ENCODE peak calls at places on chromosomes 2 and 18, in nine cellular contexts. K is CD8-positive, alpha-beta T cell; U is CD4-positive, alpha-beta T cell; W is Peyer's patch; N is lower lobe of right lung; F is testis; J is tibial artery; I is Panc1; Q is lung. D is an unnamed sample.

GRCh38 chr18:6683112-6683876 is 46.2 kb upstream of the ARHGAP28 start:
- DNase-seq in W (no peak), I (no peak), Q (peak; percentile 47), N (no peak), J (no peak), F (peak; percentile 77), K (no peak), U (no peak), D (no peak)

GRCh38 chr2:43127941-43128561 is 98.4 kb downstream of the ZFP36L2 start:
- DNase-seq in N (no peak), F (no peak), W (no peak), Q (no peak), I (no peak), J (no peak), K (no peak), U (no peak), D (peak; percentile 31)

GRCh38 chr2:200479617-200480292 is 30.1 kb downstream of the KCTD18 start:
- DNase-seq in Q (no peak), K (no peak), F (no peak), W (no peak), J (no peak), N (no peak), U (no peak), I (peak; percentile 24), D (no peak)

GRCh38 chr2:47554311-47554905 is 151.5 kb downstream of the MSH2 start:
- DNase-seq in U (no peak), J (no peak), W (no peak), I (no peak), Q (no peak), K (no peak), N (no peak), F (no peak), D (no peak)

GRCh38 chr2:138948070-138948539 is 167.9 kb upstream of the NXPH2 start:
- DNase-seq in J (peak; percentile 61), W (no peak), I (peak; percentile 88), Q (no peak), K (no peak), N (no peak), F (no peak), U (no peak), D (peak; percentile 75)

GRCh38 chr2:172440795-172441194 is 13.4 kb downstream of the ITGA6 start:
- DNase-seq in I (no peak), F (no peak), K (no peak), Q (no peak), U (no peak), N (no peak), J (no peak), W (no peak), D (no peak)

GRCh38 chr2:150644298-150645067 is 157.0 kb upstream of the RND3 start:
- DNase-seq in J (no peak), K (no peak), I (peak; percentile 68), N (no peak), W (no peak), Q (no peak), U (no peak), F (no peak), D (no peak)

GRCh38 chr18:79062806-79063205 is 6.4 kb upstream of the ATP9B start:
- DNase-seq in F (no peak), N (peak; percentile 55), Q (no peak), W (no peak), K (no peak), U (no peak), J (no peak), I (no peak), D (peak; percentile 77)

GRCh38 chr18:43830303-43830702 is 553.0 kb upstream of the SYT4 start:
- DNase-seq in J (no peak), W (no peak), U (no peak), Q (no peak), K (no peak), F (no peak), I (no peak), N (no peak), D (no peak)

GRCh38 chr2:27378096-27378808 is 2.3 kb downstream of the ZNF513 start:
- DNase-seq in J (no peak), I (no peak), F (no peak), W (no peak), K (no peak), N (no peak), Q (no peak), U (no peak), D (peak; percentile 57)

GRCh38 chr2:119495948-119496347 is 28.3 kb downstream of the SCTR start:
- DNase-seq in U (no peak), I (no peak), N (no peak), W (no peak), K (no peak), Q (peak; percentile 28), J (no peak), F (no peak), D (no peak)

GRCh38 chr2:105617631-105618350 is 126.9 kb upstream of the NCK2 start:
- DNase-seq in I (peak; percentile 62), W (no peak), U (no peak), K (no peak), Q (no peak), F (no peak), N (no peak), J (no peak), D (no peak)

GRCh38 chr18:63069496-63069895 is 250.1 kb downstream of the BCL2 start:
- DNase-seq in N (no peak), U (no peak), K (no peak), F (no peak), J (no peak), Q (no peak), W (no peak), I (no peak), D (no peak)

GRCh38 chr18:63071566-63072175 is 247.9 kb downstream of the BCL2 start:
- DNase-seq in K (no peak), N (no peak), U (no peak), W (no peak), F (no peak), Q (no peak), J (no peak), I (no peak), D (no peak)

GRCh38 chr18:63070750-63071502 is 248.6 kb downstream of the BCL2 start:
- DNase-seq in F (no peak), N (no peak), I (no peak), K (no peak), U (no peak), Q (no peak), W (no peak), J (no peak), D (no peak)

GRCh38 chr18:63074987-63075404 is 244.6 kb downstream of the BCL2 start:
- DNase-seq in W (peak; percentile 80), K (peak; percentile 34), Q (peak; percentile 85), I (no peak), F (peak; percentile 78), J (peak; percentile 72), U (peak; percentile 40), N (peak; percentile 86), D (no peak)

GRCh38 chr18:63073481-63073880 is 246.1 kb downstream of the BCL2 start:
- DNase-seq in Q (no peak), F (no peak), I (peak; percentile 12), K (no peak), N (no peak), J (no peak), W (no peak), U (no peak), D (no peak)
- H3K27ac ChIP-seq in Q (no peak overlapping the region), F (no peak overlapping the region), I (no peak overlapping the region), K (no peak overlapping the region), N (no peak overlapping the region), J (no peak overlapping the region), W (no peak overlapping the region), U (no peak overlapping the region), D (no peak overlapping the region)

GRCh38 chr18:27404855-27405254 is 219.7 kb upstream of the CHST9 start:
- DNase-seq in U (no peak), W (no peak), I (no peak), N (no peak), J (no peak), K (no peak), F (no peak), Q (no peak), D (no peak)

GRCh38 chr18:27394687-27395086 is 209.6 kb upstream of the CHST9 start:
- DNase-seq in Q (no peak), K (no peak), U (no peak), N (no peak), I (no peak), W (no peak), F (no peak), J (no peak), D (no peak)

GRCh38 chr18:27400001-27400400 is 214.9 kb upstream of the CHST9 start:
- DNase-seq in J (no peak), F (no peak), U (no peak), N (no peak), Q (no peak), W (no peak), I (no peak), K (no peak), D (no peak)
- TF ChIP-seq CTCF in J (no peak), F (no peak), U (no peak), N (no peak), Q (no peak), W (no peak), I (no peak), K (no peak), D (peak; percentile 17)

DNA sequence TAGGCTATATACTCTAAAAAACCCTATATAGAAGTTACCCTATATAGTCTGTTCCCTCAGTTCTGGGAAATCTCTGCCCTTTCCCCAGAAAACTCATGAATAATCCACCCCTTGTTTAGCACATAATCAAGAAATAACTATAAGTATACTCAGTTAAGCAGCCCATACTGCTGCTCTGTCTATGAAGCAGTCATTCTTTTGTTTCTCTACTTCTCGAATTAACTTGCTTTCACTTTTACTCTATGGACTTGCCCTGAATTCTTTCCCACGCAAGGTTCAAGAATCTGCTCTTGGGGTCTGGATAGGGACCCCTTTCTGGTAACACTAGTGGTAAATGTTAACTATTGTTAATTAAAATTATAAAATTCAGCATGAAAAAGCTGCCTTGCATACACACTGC is 17.4 kb upstream of the AP1S3 start:
- DNase-seq in K (no peak), N (no peak), I (no peak), W (no peak), F (no peak), U (no peak), Q (no peak), J (no peak), D (no peak)
- H3K27ac ChIP-seq in K (no peak overlapping the region), N (no peak overlapping the region), I (no peak overlapping the region), W (no peak overlapping the region), F (no peak overlapping the region), U (no peak overlapping the region), Q (no peak overlapping the region), J (no peak overlapping the region), D (no peak overlapping the region)

DNA sequence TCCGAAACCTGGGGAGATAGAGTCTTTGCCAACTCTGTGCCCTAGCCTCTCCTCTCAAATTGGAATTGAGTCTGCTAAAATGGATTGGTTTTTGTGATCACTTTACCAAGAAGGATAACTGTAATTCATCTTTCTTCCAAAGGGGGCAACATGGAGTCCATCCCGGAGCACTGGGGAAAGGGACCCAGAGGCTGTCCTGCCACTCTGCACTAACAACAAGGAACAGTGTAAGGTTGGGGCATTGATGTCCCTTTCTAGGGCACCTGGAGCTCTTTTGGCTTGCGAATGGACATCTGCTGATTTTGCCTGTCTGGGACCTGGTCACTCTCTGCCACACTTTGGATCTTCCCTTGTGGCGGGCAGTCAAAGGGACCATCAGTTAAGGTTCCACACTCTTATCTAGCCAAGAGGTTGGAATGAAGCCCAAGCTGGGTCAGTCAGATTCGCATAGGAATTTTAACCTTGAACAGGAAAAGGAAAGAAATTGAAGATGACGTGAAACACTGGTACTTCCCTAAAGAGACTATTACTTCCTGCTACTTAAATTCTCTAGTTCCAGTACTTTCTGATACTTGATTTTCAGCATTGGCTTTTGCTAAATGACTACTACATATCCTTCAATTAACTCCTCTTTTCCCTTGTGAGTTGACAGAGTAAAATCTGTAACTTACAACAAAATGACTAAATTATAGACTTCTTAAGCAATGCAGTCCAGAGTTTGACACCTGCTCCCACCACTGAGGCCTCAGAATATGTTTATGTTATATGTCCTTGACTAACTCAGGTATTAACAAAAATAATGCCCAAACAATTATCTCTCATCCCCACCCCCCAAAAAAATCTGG is 64.7 kb upstream of the KLF7 start:
- DNase-seq in U (no peak), K (no peak), W (no peak), N (no peak), Q (no peak), J (no peak), F (peak; percentile 34), I (no peak), D (no peak)
- TF ChIP-seq CTCF in U (peak; percentile 16), K (no peak), W (peak; percentile 50), N (peak; percentile 38), Q (no peak), J (peak; percentile 25), F (peak; percentile 51), I (peak; percentile 69), D (peak; percentile 34)